ENCODE peak calls at places on chromosomes 4 and X, in five cellular contexts. N is NCI-H2081, F is EL, J is tibial artery, L is pons. V is an unnamed sample.

GRCh38 chr4:76011700-76012387 is 4.5 kb upstream of the CXCL9 start:
- DNase-seq in J (no peak), N (no peak), F (peak; percentile 76), L (peak; percentile 43), V (peak; percentile 88)

GRCh38 chr4:151719045-151719743 is 41.6 kb downstream of the GATB start:
- DNase-seq in N (peak; percentile 51), J (no peak), F (no peak), L (peak; percentile 36), V (no peak)

GRCh38 chrX:93346309-93346708 is 327.1 kb downstream of the NAP1L3 start:
- DNase-seq in J (no peak), F (no peak), N (no peak), L (no peak), V (no peak)

GRCh38 chr4:40448875-40449274 is 113.7 kb downstream of the CHRNA9 start:
- DNase-seq in L (no peak), N (no peak), J (no peak), F (no peak), V (no peak)

GRCh38 chr4:148857234-148857972 is 415.2 kb upstream of the NR3C2 start:
- DNase-seq in F (no peak), J (no peak), L (no peak), N (no peak), V (no peak)

GRCh38 chr4:89048906-89049601 is 7.9 kb downstream of the FAM13A start:
- DNase-seq in F (no peak), N (no peak), J (no peak), L (no peak), V (peak; percentile 36)

GRCh38 chr4:4714330-4714729 is 145.1 kb upstream of the MSX1 start:
- DNase-seq in L (no peak), F (peak; percentile 45), J (no peak), N (no peak), V (no peak)

GRCh38 chr4:76782837-76783236 is 115.1 kb downstream of the SOWAHB start:
- DNase-seq in L (no peak), J (no peak), F (peak; percentile 83), N (no peak), V (peak; percentile 73)

GRCh38 chrX:42955349-42955748 is 177.4 kb upstream of the PPP1R2C start:
- DNase-seq in J (no peak), N (no peak), F (no peak), L (no peak), V (no peak)

GRCh38 chr4:75179510-75179909 is 246.6 kb downstream of the PARM1 start:
- DNase-seq in L (no peak), N (no peak), F (no peak), J (no peak), V (no peak)

GRCh38 chr4:48780867-48781219 is 764 bp upstream of the FRYL start:
- DNase-seq in F (no peak), J (peak; percentile 34), N (peak; percentile 52), L (no peak), V (no peak)

GRCh38 chrX:79270401-79270800 is 96.7 kb downstream of the ITM2A start:
- DNase-seq in F (no peak), L (peak; percentile 4), J (peak; percentile 23), N (no peak), V (no peak)

GRCh38 chr4:144733566-144733965 is 87.6 kb downstream of the HHIP start:
- DNase-seq in F (no peak), N (no peak), L (no peak), J (no peak), V (no peak)

GRCh38 chrX:133294126-133294525 is 76.0 kb upstream of the TFDP3 start:
- DNase-seq in J (peak; percentile 17), F (no peak), L (no peak), N (no peak), V (peak; percentile 48)

GRCh38 chrX:53682885-53683555 is 3.5 kb downstream of the HUWE1 start:
- DNase-seq in F (peak; percentile 71), L (peak; percentile 17), N (peak; percentile 51), J (peak; percentile 26), V (peak; percentile 85)

GRCh38 chrX:16826207-16826606 is 39.9 kb downstream of the TXLNG start:
- DNase-seq in J (no peak), F (peak; percentile 33), L (peak; percentile 57), N (peak; percentile 49), V (no peak)

GRCh38 chr4:182843813-182844325 is 73.3 kb downstream of the DCTD start:
- DNase-seq in J (no peak), L (no peak), N (peak; percentile 51), F (no peak), V (no peak)

GRCh38 chr4:20487446-20487845 is 212.8 kb upstream of the PACRGL start:
- DNase-seq in N (no peak), L (no peak), F (peak; percentile 55), J (no peak), V (no peak)

GRCh38 chr4:74127745-74128144 is 28.8 kb upstream of the CXCL2 start:
- DNase-seq in N (no peak), J (no peak), L (no peak), F (no peak), V (no peak)

GRCh38 chr4:77201343-77201742 is 44.3 kb downstream of the CCNG2 start:
- DNase-seq in F (peak; percentile 6), J (no peak), L (no peak), N (no peak), V (no peak)

GRCh38 chr4:16018841-16019240 is 55.9 kb upstream of the FGFBP2 start:
- DNase-seq in N (no peak), J (no peak), L (no peak), F (no peak), V (no peak)

GRCh38 chrX:108018659-108019381 is 26.0 kb upstream of the VSIG1 start:
- DNase-seq in L (no peak), F (no peak), J (no peak), N (no peak), V (no peak)

GRCh38 chr4:169881769-169882168 is 124.0 kb upstream of the HPF1 start:
- DNase-seq in N (no peak), F (no peak), J (no peak), L (no peak), V (no peak)

GRCh38 chrX:145003443-145003842 is 243.9 kb upstream of the SPANXN1 start:
- DNase-seq in F (no peak), J (no peak), N (no peak), L (no peak), V (no peak)

GRCh38 chr4:80197132-80197573 is at the start of gene PRDM8:
- DNase-seq in L (no peak), J (no peak), N (peak; percentile 87), F (peak; percentile 46), V (peak; percentile 87)

GRCh38 chr4:92618968-92619367 is 315.2 kb downstream of the GRID2 start:
- DNase-seq in N (no peak), F (no peak), J (no peak), L (peak; percentile 21), V (no peak)

GRCh38 chrX:7159132-7159861 is 11.3 kb upstream of the PUDP start:
- DNase-seq in N (peak; percentile 48), L (no peak), J (no peak), F (no peak), V (no peak)

GRCh38 chr4:147984065-147984777 is 252.3 kb downstream of the ARHGAP10 start:
- DNase-seq in N (peak; percentile 34), L (peak; percentile 37), F (peak; percentile 51), J (no peak), V (peak; percentile 81)

GRCh38 chrX:133335027-133335426 is 80.3 kb downstream of the GPC4 start:
- DNase-seq in J (no peak), N (peak; percentile 31), F (no peak), L (peak; percentile 70), V (no peak)

GRCh38 chrX:100328342-100328741 is 81.7 kb downstream of the PCDH19 start:
- DNase-seq in F (no peak), N (no peak), L (no peak), J (no peak), V (no peak)

GRCh38 chr4:112083587-112084347 is 61.5 kb upstream of the FAM241A start:
- DNase-seq in F (peak; percentile 18), N (no peak), J (no peak), L (no peak), V (no peak)

GRCh38 chr4:96504386-96504785 is 664.5 kb downstream of the PDHA2 start:
- DNase-seq in J (no peak), F (no peak), L (no peak), N (no peak), V (no peak)

V was measured in osteoblast.